ENCODE peak calls at places on chromosome X, in ten cellular contexts. G is pancreas, P is fibroblast of lung, M is B cell, O is omental fat pad, E is body of pancreas, A is fibroblast of pulmonary artery, J is H1, V is ovary, C is fibroblast of villous mesenchyme. X is an unnamed sample.

GRCh38 chrX:38108364-38108763 is 102.0 kb downstream of the SYTL5 start:
- DNase-seq in P (peak), V (no peak), A (peak), M (no peak), E (peak), O (no peak), J (no peak), C (peak), G (no peak), X (no peak)

GRCh38 chrX:2500091-2500680 is 590 bp downstream of the DHRSX start:
- DNase-seq in A (peak), P (peak), M (no peak), J (no peak), G (peak), V (peak), O (no peak), C (peak), E (peak), X (no peak)

GRCh38 chrX:747176-747575 is 116.6 kb downstream of the SHOX start:
- DNase-seq in C (no peak), E (no peak), V (no peak), A (no peak), G (no peak), O (no peak), P (no peak), M (no peak), J (no peak), X (no peak)

GRCh38 chrX:140572724-140573123 is 67.9 kb upstream of the SOX3 start:
- DNase-seq in A (peak), E (peak), P (peak), V (no peak), M (no peak), G (no peak), O (no peak), J (peak), C (peak), X (no peak)

GRCh38 chrX:110563276-110563675 is 204.6 kb downstream of the RTL9 start:
- DNase-seq in M (no peak), G (no peak), P (peak), V (no peak), C (no peak), A (no peak), E (no peak), J (no peak), O (no peak), X (no peak)

GRCh38 chrX:1416965-1417760 is 25.2 kb upstream of the SLC25A6 start:
- DNase-seq in C (no peak), G (peak), V (no peak), P (no peak), E (no peak), A (no peak), M (no peak), J (no peak), O (no peak), X (no peak)

GRCh38 chrX:153845842-153846241 is 15.5 kb upstream of the PDZD4 start:
- DNase-seq in V (no peak), O (no peak), J (no peak), A (peak), P (no peak), M (no peak), E (no peak), C (peak), G (no peak), X (no peak)

GRCh38 chrX:1466971-1467561 is 14.4 kb upstream of the ASMTL start:
- DNase-seq in J (no peak), G (no peak), C (no peak), M (peak), V (no peak), A (no peak), E (no peak), O (no peak), P (no peak), X (peak)

GRCh38 chrX:146581981-146582712 is 227.4 kb upstream of the CXorf51B start:
- DNase-seq in V (no peak), P (no peak), A (no peak), G (peak), E (no peak), M (no peak), O (no peak), C (no peak), J (no peak), X (no peak)

GRCh38 chrX:130211415-130212186 is 39.8 kb downstream of the RAB33A start:
- DNase-seq in V (no peak), P (no peak), G (no peak), C (no peak), M (no peak), O (no peak), J (no peak), E (no peak), A (no peak), X (no peak)

GRCh38 chrX:141468940-141469339 is 115.6 kb downstream of the SPANXA1 start:
- DNase-seq in V (no peak), P (peak), C (no peak), A (peak), E (no peak), M (no peak), G (no peak), J (no peak), O (no peak), X (no peak)

GRCh38 chrX:110163488-110163887 is 154.4 kb downstream of the AMMECR1 start:
- DNase-seq in A (no peak), G (no peak), C (no peak), P (peak), V (no peak), O (no peak), E (no peak), J (no peak), M (no peak), X (no peak)

GRCh38 chrX:148134578-148134977 is 153.4 kb downstream of the FMR1NB start:
- DNase-seq in A (no peak), M (no peak), J (no peak), C (no peak), V (no peak), O (no peak), E (no peak), G (no peak), P (no peak), X (no peak)

GRCh38 chrX:148135738-148136137 is 154.6 kb downstream of the FMR1NB start:
- DNase-seq in A (peak), E (no peak), P (peak), V (no peak), O (no peak), C (peak), M (no peak), G (no peak), J (no peak), X (no peak)

DNA sequence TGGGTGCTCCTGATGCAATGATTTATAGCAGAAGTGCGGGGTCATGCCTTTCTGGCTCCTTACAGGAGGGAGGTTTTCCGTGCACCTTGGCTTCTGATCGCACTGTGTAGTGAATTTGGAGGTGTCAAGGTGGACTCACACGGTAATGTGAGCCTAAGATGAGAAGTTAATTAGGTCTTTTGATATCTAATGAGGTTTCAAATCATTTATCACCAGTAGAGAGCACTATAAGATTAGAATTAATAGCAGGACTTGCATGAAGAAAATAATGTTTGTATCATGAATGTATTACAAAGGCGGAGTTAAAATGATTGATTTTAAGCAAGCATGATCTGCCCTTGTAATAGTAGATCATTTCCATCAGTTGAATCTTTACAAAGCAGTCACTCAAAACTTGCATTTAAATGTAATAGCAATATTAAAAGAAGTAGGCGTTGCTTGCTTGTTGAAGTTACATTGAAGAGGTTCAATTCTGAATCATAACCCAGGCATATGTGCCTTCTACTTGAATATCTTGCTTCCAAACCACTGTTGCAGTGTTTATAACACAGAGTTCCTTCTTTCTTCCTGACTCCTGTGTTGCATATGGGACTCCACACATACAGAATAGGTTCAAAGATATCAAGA is 152.1 kb downstream of the FMR1NB start:
- DNase-seq in V (no peak), E (no peak), J (no peak), P (no peak), C (no peak), O (no peak), A (peak), M (peak), G (no peak), X (no peak)
- TF ChIP-seq CTCF in V (no peak), E (no peak), J (no peak), P (no peak), C (no peak), O (no peak), A (no peak), M (peak), G (no peak), X (no peak)

GRCh38 chrX:52271212-52271611 is 86.5 kb downstream of the MAGED4 start:
- DNase-seq in A (peak), J (peak), P (no peak), C (peak), O (no peak), E (peak), M (no peak), V (no peak), G (no peak), X (no peak)
- TF ChIP-seq CTCF in A (peak), J (peak), P (peak), C (peak), O (no peak), E (no peak), M (no peak), V (no peak), G (no peak), X (no peak)

GRCh38 chrX:155864655-155865054 is 16.5 kb upstream of the VAMP7 start:
- DNase-seq in O (no peak), A (peak), J (no peak), M (no peak), G (no peak), C (no peak), V (no peak), P (no peak), E (no peak), X (no peak)
- TF ChIP-seq CTCF in O (no peak), A (peak), J (peak), M (no peak), G (no peak), C (peak), V (no peak), P (peak), E (no peak), X (no peak)

DNA sequence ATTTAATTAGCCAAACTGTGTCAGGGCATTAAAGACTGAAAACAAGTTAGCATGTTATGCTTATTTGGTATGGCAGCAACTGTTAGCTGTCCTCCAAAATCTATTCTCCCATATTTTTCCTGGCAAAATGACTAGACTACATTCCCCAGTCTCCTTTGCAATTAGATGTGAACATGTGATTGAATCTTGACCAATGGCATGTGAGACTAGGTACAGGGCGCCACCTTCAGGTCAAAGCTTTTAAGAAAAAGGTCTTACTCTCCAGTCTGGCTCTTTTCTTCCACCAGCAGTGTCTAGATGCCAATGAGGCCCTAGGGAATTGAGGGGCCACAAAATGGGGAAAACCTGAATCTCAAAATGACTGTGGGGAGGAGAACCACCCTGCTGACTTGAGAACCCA is 408.2 kb downstream of the SMARCA1 start:
- DNase-seq in O (no peak), V (no peak), M (no peak), E (peak), A (peak), G (no peak), J (no peak), P (peak), C (peak), X (no peak)
- TF ChIP-seq CTCF in O (no peak), V (no peak), M (no peak), E (no peak), A (no peak), G (no peak), J (peak), P (no peak), C (no peak), X (no peak)

DNA sequence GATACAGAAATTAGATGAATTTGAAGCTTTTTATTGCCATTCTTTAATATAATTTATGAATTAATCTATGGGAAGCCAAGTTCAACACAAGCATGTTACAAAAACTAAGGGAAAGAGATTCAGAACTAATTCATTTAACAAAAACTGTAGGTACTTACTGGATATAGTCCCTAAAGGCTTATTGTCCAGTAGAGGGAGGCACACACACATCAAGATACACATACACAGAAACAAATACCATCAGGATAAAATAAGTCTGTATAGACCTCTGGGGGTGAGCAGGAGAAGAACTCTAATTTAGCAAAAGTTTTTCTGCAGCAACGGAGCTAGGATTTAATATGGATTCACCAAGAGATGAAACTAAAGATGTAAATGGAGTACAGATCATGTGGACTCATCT is 83.0 kb upstream of the IL13RA1 start:
- DNase-seq in J (no peak), E (peak), P (peak), M (no peak), C (peak), A (peak), G (no peak), O (no peak), V (no peak), X (no peak)
- TF ChIP-seq CTCF in J (no peak), E (peak), P (peak), M (no peak), C (peak), A (peak), G (peak), O (no peak), V (no peak), X (no peak)

GRCh38 chrX:103248553-103248952 is 6.4 kb downstream of the TCEAL8 start:
- DNase-seq in C (peak), M (no peak), V (no peak), G (no peak), O (no peak), J (no peak), P (peak), E (peak), A (peak), X (no peak)
- TF ChIP-seq CTCF in C (peak), M (peak), V (no peak), G (no peak), O (no peak), J (peak), P (peak), E (peak), A (peak), X (no peak)

GRCh38 chrX:68090266-68090665 is 343.0 kb downstream of the OPHN1 start:
- DNase-seq in P (no peak), V (no peak), M (no peak), C (no peak), J (no peak), G (no peak), A (peak), O (no peak), E (no peak), X (no peak)
- TF ChIP-seq CTCF in P (no peak), V (no peak), M (no peak), C (no peak), J (peak), G (no peak), A (peak), O (no peak), E (no peak), X (no peak)

GRCh38 chrX:132948648-132949260 is 9.7 kb downstream of the HS6ST2 start:
- DNase-seq in E (no peak), P (no peak), J (no peak), A (no peak), G (no peak), O (no peak), C (no peak), V (no peak), M (no peak), X (no peak)
- TF ChIP-seq CTCF in E (no peak), P (peak), J (peak), A (no peak), G (no peak), O (no peak), C (peak), V (no peak), M (no peak), X (no peak)

DNA sequence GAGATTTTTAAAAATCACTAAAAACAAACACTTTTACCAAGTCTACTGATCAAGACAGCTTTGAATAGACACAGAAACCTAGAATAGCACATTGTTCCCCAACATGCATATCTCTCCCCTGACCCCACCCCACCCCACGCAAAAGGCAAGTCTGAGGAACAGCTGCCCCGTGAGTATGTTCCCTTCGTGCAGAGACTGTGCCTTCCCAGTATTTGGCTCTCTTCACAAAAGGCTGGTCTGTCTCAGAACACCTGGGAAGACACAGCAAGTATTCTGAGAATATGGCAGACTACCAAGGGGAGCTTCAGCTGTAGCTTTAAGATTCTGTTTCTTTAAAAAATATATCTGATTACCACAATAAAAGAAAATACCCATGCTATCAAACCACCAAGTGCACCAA is 134.0 kb downstream of the SH3KBP1 start:
- DNase-seq in E (no peak), G (no peak), V (no peak), A (no peak), O (no peak), J (no peak), M (no peak), P (no peak), C (no peak), X (no peak)
- TF ChIP-seq CTCF in E (no peak), G (no peak), V (no peak), A (no peak), O (no peak), J (no peak), M (no peak), P (no peak), C (no peak), X (no peak)